ENCODE peak calls at places on chromosomes 7 and 10, in seven cellular contexts. One of them, this sample, is unnamed.

GRCh38 chr10:129955591-129956284 is 8.3 kb downstream of the EBF3 start:
- DNase-seq in fibroblast of mammary gland: no peak
- DNase-seq in endothelial cell: no peak
- DNase-seq in thoracic aorta: no peak
- DNase-seq in AG09319: no peak
- DNase-seq in neural progenitor cell: peak
- DNase-seq in glutamatergic neuron: no peak
- DNase-seq in this sample: no peak

GRCh38 chr10:58642283-58642682 is 129.6 kb downstream of the BICC1 start:
- DNase-seq in fibroblast of mammary gland: peak
- DNase-seq in endothelial cell: no peak
- DNase-seq in thoracic aorta: no peak
- DNase-seq in AG09319: no peak
- DNase-seq in neural progenitor cell: no peak
- DNase-seq in glutamatergic neuron: no peak
- DNase-seq in this sample: no peak

GRCh38 chr7:157820796-157821195 is 484.0 kb downstream of the DNAJB6 start:
- DNase-seq in fibroblast of mammary gland: no peak
- DNase-seq in endothelial cell: no peak
- DNase-seq in thoracic aorta: no peak
- DNase-seq in AG09319: no peak
- DNase-seq in neural progenitor cell: no peak
- DNase-seq in glutamatergic neuron: no peak
- DNase-seq in this sample: no peak

GRCh38 chr10:112792487-112793196 is 157.4 kb upstream of the TCF7L2 start:
- DNase-seq in fibroblast of mammary gland: peak
- DNase-seq in endothelial cell: no peak
- DNase-seq in thoracic aorta: no peak
- DNase-seq in AG09319: peak
- DNase-seq in neural progenitor cell: peak
- DNase-seq in glutamatergic neuron: peak
- DNase-seq in this sample: no peak

GRCh38 chr7:2754912-2755311 is 66.9 kb downstream of the AMZ1 start:
- DNase-seq in fibroblast of mammary gland: no peak
- DNase-seq in endothelial cell: no peak
- DNase-seq in thoracic aorta: no peak
- DNase-seq in AG09319: no peak
- DNase-seq in neural progenitor cell: no peak
- DNase-seq in glutamatergic neuron: no peak
- DNase-seq in this sample: no peak

GRCh38 chr7:1950623-1951523 is 280.8 kb downstream of the ELFN1 start:
- DNase-seq in fibroblast of mammary gland: peak
- DNase-seq in endothelial cell: no peak
- DNase-seq in thoracic aorta: no peak
- DNase-seq in AG09319: no peak
- DNase-seq in neural progenitor cell: no peak
- DNase-seq in glutamatergic neuron: peak
- DNase-seq in this sample: no peak

GRCh38 chr7:2109251-2109935 is 123.4 kb downstream of the MAD1L1 start:
- DNase-seq in fibroblast of mammary gland: no peak
- DNase-seq in endothelial cell: no peak
- DNase-seq in thoracic aorta: no peak
- DNase-seq in AG09319: no peak
- DNase-seq in neural progenitor cell: no peak
- DNase-seq in glutamatergic neuron: no peak
- DNase-seq in this sample: no peak

GRCh38 chr7:3649250-3649649 is 348.2 kb downstream of the SDK1 start:
- DNase-seq in fibroblast of mammary gland: no peak
- DNase-seq in endothelial cell: no peak
- DNase-seq in thoracic aorta: no peak
- DNase-seq in AG09319: no peak
- DNase-seq in neural progenitor cell: no peak
- DNase-seq in glutamatergic neuron: no peak
- DNase-seq in this sample: no peak

GRCh38 chr10:7986851-7987250 is 67.6 kb upstream of the GATA3 start:
- DNase-seq in fibroblast of mammary gland: peak
- DNase-seq in endothelial cell: no peak
- DNase-seq in thoracic aorta: no peak
- DNase-seq in AG09319: no peak
- DNase-seq in neural progenitor cell: no peak
- DNase-seq in glutamatergic neuron: no peak
- DNase-seq in this sample: no peak

GRCh38 chr7:67916571-67916970 is 919.9 kb downstream of the TYW1 start:
- DNase-seq in fibroblast of mammary gland: no peak
- DNase-seq in endothelial cell: no peak
- DNase-seq in thoracic aorta: no peak
- DNase-seq in AG09319: no peak
- DNase-seq in neural progenitor cell: no peak
- DNase-seq in glutamatergic neuron: no peak
- DNase-seq in this sample: no peak

GRCh38 chr7:46071076-46071475 is 150.0 kb upstream of the IGFBP3 start:
- DNase-seq in fibroblast of mammary gland: peak
- DNase-seq in endothelial cell: no peak
- DNase-seq in thoracic aorta: no peak
- DNase-seq in AG09319: no peak
- DNase-seq in neural progenitor cell: no peak
- DNase-seq in glutamatergic neuron: no peak
- DNase-seq in this sample: no peak

GRCh38 chr7:27167916-27168264 is 2.6 kb upstream of the HOXA9 start:
- DNase-seq in fibroblast of mammary gland: peak
- DNase-seq in endothelial cell: no peak
- DNase-seq in thoracic aorta: no peak
- DNase-seq in AG09319: no peak
- DNase-seq in neural progenitor cell: no peak
- DNase-seq in glutamatergic neuron: peak
- DNase-seq in this sample: no peak

GRCh38 chr7:23287612-23288011 is 11.5 kb upstream of the MALSU1 start:
- DNase-seq in fibroblast of mammary gland: no peak
- DNase-seq in endothelial cell: no peak
- DNase-seq in thoracic aorta: no peak
- DNase-seq in AG09319: no peak
- DNase-seq in neural progenitor cell: no peak
- DNase-seq in glutamatergic neuron: no peak
- DNase-seq in this sample: no peak

GRCh38 chr10:111117528-111118277 is 40.9 kb downstream of the ADRA2A start:
- DNase-seq in fibroblast of mammary gland: no peak
- DNase-seq in endothelial cell: no peak
- DNase-seq in thoracic aorta: no peak
- DNase-seq in AG09319: no peak
- DNase-seq in neural progenitor cell: no peak
- DNase-seq in glutamatergic neuron: no peak
- DNase-seq in this sample: no peak

GRCh38 chr10:16626697-16627096 is 105.0 kb upstream of the C1QL3 start:
- DNase-seq in fibroblast of mammary gland: no peak
- DNase-seq in endothelial cell: no peak
- DNase-seq in thoracic aorta: no peak
- DNase-seq in AG09319: no peak
- DNase-seq in neural progenitor cell: peak
- DNase-seq in glutamatergic neuron: no peak
- DNase-seq in this sample: no peak

GRCh38 chr10:71075066-71075758 is 137.2 kb upstream of the UNC5B start:
- DNase-seq in fibroblast of mammary gland: no peak
- DNase-seq in endothelial cell: no peak
- DNase-seq in thoracic aorta: no peak
- DNase-seq in AG09319: no peak
- DNase-seq in neural progenitor cell: no peak
- DNase-seq in glutamatergic neuron: no peak
- DNase-seq in this sample: no peak

GRCh38 chr7:134750083-134751062 is 29.1 kb upstream of the CALD1 start:
- DNase-seq in fibroblast of mammary gland: peak
- DNase-seq in endothelial cell: peak
- DNase-seq in thoracic aorta: no peak
- DNase-seq in AG09319: no peak
- DNase-seq in neural progenitor cell: peak
- DNase-seq in glutamatergic neuron: peak
- DNase-seq in this sample: peak

GRCh38 chr10:3469639-3470020 is 297.0 kb upstream of the PITRM1 start:
- DNase-seq in fibroblast of mammary gland: peak
- DNase-seq in endothelial cell: no peak
- DNase-seq in thoracic aorta: no peak
- DNase-seq in AG09319: no peak
- DNase-seq in neural progenitor cell: no peak
- DNase-seq in glutamatergic neuron: no peak
- DNase-seq in this sample: no peak

GRCh38 chr7:88150018-88150417 is 69.8 kb downstream of the SRI start:
- DNase-seq in fibroblast of mammary gland: no peak
- DNase-seq in endothelial cell: no peak
- DNase-seq in thoracic aorta: no peak
- DNase-seq in AG09319: no peak
- DNase-seq in neural progenitor cell: no peak
- DNase-seq in glutamatergic neuron: no peak
- DNase-seq in this sample: no peak

GRCh38 chr10:70296406-70296899 is 12.6 kb upstream of the NPFFR1 start:
- DNase-seq in fibroblast of mammary gland: peak
- DNase-seq in endothelial cell: no peak
- DNase-seq in thoracic aorta: peak
- DNase-seq in AG09319: peak
- DNase-seq in neural progenitor cell: no peak
- DNase-seq in glutamatergic neuron: no peak
- DNase-seq in this sample: no peak

GRCh38 chr7:157615101-157615817 is 278.5 kb downstream of the DNAJB6 start:
- DNase-seq in fibroblast of mammary gland: peak
- DNase-seq in endothelial cell: no peak
- DNase-seq in thoracic aorta: no peak
- DNase-seq in AG09319: no peak
- DNase-seq in neural progenitor cell: no peak
- DNase-seq in glutamatergic neuron: no peak
- DNase-seq in this sample: no peak

GRCh38 chr10:131847241-131847783 is 53.5 kb upstream of the PPP2R2D start:
- DNase-seq in fibroblast of mammary gland: no peak
- DNase-seq in endothelial cell: no peak
- DNase-seq in thoracic aorta: no peak
- DNase-seq in AG09319: no peak
- DNase-seq in neural progenitor cell: no peak
- DNase-seq in glutamatergic neuron: no peak
- DNase-seq in this sample: no peak

GRCh38 chr7:75537731-75538130 is 45.6 kb downstream of the SPDYE5 start:
- DNase-seq in fibroblast of mammary gland: no peak
- DNase-seq in endothelial cell: no peak
- DNase-seq in thoracic aorta: no peak
- DNase-seq in AG09319: no peak
- DNase-seq in neural progenitor cell: no peak
- DNase-seq in glutamatergic neuron: no peak
- DNase-seq in this sample: no peak

GRCh38 chr10:110835841-110836240 is 35.9 kb upstream of the PDCD4 start:
- DNase-seq in fibroblast of mammary gland: no peak
- DNase-seq in endothelial cell: no peak
- DNase-seq in thoracic aorta: no peak
- DNase-seq in AG09319: no peak
- DNase-seq in neural progenitor cell: no peak
- DNase-seq in glutamatergic neuron: no peak
- DNase-seq in this sample: no peak

GRCh38 chr7:131242123-131242650 is 85.5 kb upstream of the MKLN1 start:
- DNase-seq in fibroblast of mammary gland: no peak
- DNase-seq in endothelial cell: no peak
- DNase-seq in thoracic aorta: no peak
- DNase-seq in AG09319: no peak
- DNase-seq in neural progenitor cell: no peak
- DNase-seq in glutamatergic neuron: no peak
- DNase-seq in this sample: no peak

GRCh38 chr7:135855836-135856235 is 107.2 kb upstream of the FAM180A start:
- DNase-seq in fibroblast of mammary gland: peak
- DNase-seq in endothelial cell: no peak
- DNase-seq in thoracic aorta: no peak
- DNase-seq in AG09319: peak
- DNase-seq in neural progenitor cell: no peak
- DNase-seq in glutamatergic neuron: no peak
- DNase-seq in this sample: no peak

DNA sequence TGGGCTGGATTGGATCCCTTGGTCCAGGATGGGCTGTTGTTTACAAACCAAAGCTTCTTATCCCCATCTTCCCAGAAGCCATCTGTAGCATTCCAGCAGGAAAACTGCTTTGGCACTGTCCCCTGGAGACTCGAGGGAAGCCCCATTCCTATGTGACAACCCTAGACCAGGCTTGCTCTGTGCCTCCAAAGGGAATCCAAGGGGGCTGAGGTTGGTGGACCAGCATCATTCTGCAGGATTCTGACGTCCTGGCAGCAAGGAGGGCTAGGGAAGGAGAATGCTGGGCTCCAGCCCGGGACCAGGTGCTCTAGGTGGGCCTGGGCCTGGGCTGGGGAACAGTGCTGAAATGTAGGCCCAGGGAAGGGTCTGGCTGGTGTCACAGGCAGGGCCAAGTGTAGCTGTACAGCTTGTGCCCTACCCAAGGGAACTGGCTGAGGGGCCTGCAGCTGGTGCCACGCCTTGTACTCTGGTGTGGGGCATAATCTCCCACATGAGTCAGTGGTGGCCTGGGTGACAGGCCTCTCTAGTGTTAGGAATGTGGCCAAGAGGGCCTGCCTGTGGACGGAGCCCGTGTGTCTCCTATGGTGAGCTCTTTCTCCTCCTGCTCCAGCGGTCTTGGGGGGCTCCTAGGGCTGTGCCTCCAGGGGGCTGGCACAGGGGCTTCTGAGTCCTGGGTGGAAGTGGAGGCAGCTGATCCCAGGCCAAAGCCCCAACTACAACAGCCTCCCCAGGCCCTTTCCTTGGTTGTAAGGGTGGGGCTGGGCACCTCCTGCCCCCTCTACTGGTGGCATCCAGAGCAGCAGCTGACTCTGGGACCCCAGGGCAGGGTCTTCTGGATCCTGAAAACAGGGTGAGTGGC is 25.2 kb downstream of the TRIM8 start:
- DNase-seq in fibroblast of mammary gland: peak
- DNase-seq in endothelial cell: no peak
- DNase-seq in thoracic aorta: peak
- DNase-seq in AG09319: no peak
- DNase-seq in neural progenitor cell: peak
- DNase-seq in glutamatergic neuron: no peak
- DNase-seq in this sample: no peak
- TF ChIP-seq CTCF in fibroblast of mammary gland: peak
- TF ChIP-seq CTCF in endothelial cell: peak
- TF ChIP-seq CTCF in thoracic aorta: peak
- TF ChIP-seq CTCF in AG09319: peak
- TF ChIP-seq CTCF in neural progenitor cell: peak
- TF ChIP-seq CTCF in glutamatergic neuron: no peak
- TF ChIP-seq CTCF in this sample: peak

GRCh38 chr10:124249812-124250432 is 156.5 kb upstream of the CHST15 start:
- DNase-seq in fibroblast of mammary gland: no peak
- DNase-seq in endothelial cell: no peak
- DNase-seq in thoracic aorta: no peak
- DNase-seq in AG09319: no peak
- DNase-seq in neural progenitor cell: peak
- DNase-seq in glutamatergic neuron: no peak
- DNase-seq in this sample: no peak
- TF ChIP-seq CTCF in fibroblast of mammary gland: peak
- TF ChIP-seq CTCF in endothelial cell: peak
- TF ChIP-seq CTCF in thoracic aorta: no peak
- TF ChIP-seq CTCF in AG09319: peak
- TF ChIP-seq CTCF in neural progenitor cell: peak
- TF ChIP-seq CTCF in glutamatergic neuron: no peak
- TF ChIP-seq CTCF in this sample: no peak

GRCh38 chr10:35780970-35781642 is 139.0 kb upstream of the FZD8 start:
- DNase-seq in fibroblast of mammary gland: peak
- DNase-seq in endothelial cell: no peak
- DNase-seq in thoracic aorta: no peak
- DNase-seq in AG09319: no peak
- DNase-seq in neural progenitor cell: no peak
- DNase-seq in glutamatergic neuron: no peak
- DNase-seq in this sample: no peak
- TF ChIP-seq CTCF in fibroblast of mammary gland: peak
- TF ChIP-seq CTCF in endothelial cell: no peak
- TF ChIP-seq CTCF in thoracic aorta: no peak
- TF ChIP-seq CTCF in AG09319: peak
- TF ChIP-seq CTCF in neural progenitor cell: peak
- TF ChIP-seq CTCF in glutamatergic neuron: no peak
- TF ChIP-seq CTCF in this sample: no peak

GRCh38 chr10:105210546-105210945 is 569.5 kb downstream of the SORCS3 start:
- DNase-seq in fibroblast of mammary gland: no peak
- DNase-seq in endothelial cell: no peak
- DNase-seq in thoracic aorta: no peak
- DNase-seq in AG09319: no peak
- DNase-seq in neural progenitor cell: no peak
- DNase-seq in glutamatergic neuron: no peak
- DNase-seq in this sample: no peak
- TF ChIP-seq CTCF in fibroblast of mammary gland: no peak
- TF ChIP-seq CTCF in endothelial cell: no peak
- TF ChIP-seq CTCF in thoracic aorta: no peak
- TF ChIP-seq CTCF in AG09319: no peak
- TF ChIP-seq CTCF in neural progenitor cell: no peak
- TF ChIP-seq CTCF in glutamatergic neuron: no peak
- TF ChIP-seq CTCF in this sample: no peak